ENCODE peak calls at places on chromosomes 12 and 14, in ten cellular contexts. E, U, R, A, W, P, C, Z, X and O are unnamed samples.

GRCh38 chr14:31921741-31922140 is 155.4 kb upstream of the ARHGAP5 start:
- DNase-seq in E (no peak), U (no peak), R (no peak), A (no peak), W (no peak), P (no peak), C (no peak), Z (no peak), X (no peak), O (no peak)

GRCh38 chr14:91331761-91332447 is 85.7 kb downstream of the CCDC88C start:
- DNase-seq in E (peak), U (no peak), R (no peak), A (no peak), W (no peak), P (no peak), C (no peak), Z (no peak), X (no peak), O (no peak)

GRCh38 chr12:111757361-111758119 is 9.2 kb upstream of the ALDH2 start:
- DNase-seq in E (peak), U (peak), R (no peak), A (peak), W (no peak), P (no peak), C (no peak), Z (peak), X (peak), O (no peak)

GRCh38 chr14:101074124-101075024 is 170.9 kb upstream of the RTL1 start:
- DNase-seq in E (no peak), U (no peak), R (no peak), A (no peak), W (no peak), P (no peak), C (no peak), Z (no peak), X (no peak), O (no peak)

GRCh38 chr14:44438936-44439335 is 68.1 kb downstream of the FSCB start:
- DNase-seq in E (no peak), U (no peak), R (no peak), A (no peak), W (no peak), P (no peak), C (no peak), Z (no peak), X (no peak), O (no peak)

GRCh38 chr14:55160989-55161388 is 30.4 kb downstream of the DLGAP5 start:
- DNase-seq in E (no peak), U (no peak), R (no peak), A (peak), W (peak), P (no peak), C (no peak), Z (peak), X (peak), O (no peak)

GRCh38 chr14:65915125-65915524 is 502.6 kb downstream of the FUT8 start:
- DNase-seq in E (no peak), U (no peak), R (no peak), A (peak), W (no peak), P (no peak), C (no peak), Z (no peak), X (peak), O (no peak)

GRCh38 chr14:68307769-68308168 is 485.1 kb downstream of the ZFP36L1 start:
- DNase-seq in E (no peak), U (no peak), R (peak), A (peak), W (no peak), P (no peak), C (no peak), Z (peak), X (peak), O (no peak)

GRCh38 chr14:50964683-50965390 is 20.6 kb upstream of the PYGL start:
- DNase-seq in E (no peak), U (peak), R (no peak), A (peak), W (peak), P (peak), C (peak), Z (peak), X (peak), O (peak)

GRCh38 chr14:99481745-99482099 is 513 bp downstream of the CCNK start:
- DNase-seq in E (no peak), U (no peak), R (no peak), A (peak), W (peak), P (no peak), C (no peak), Z (peak), X (peak), O (no peak)

GRCh38 chr12:47391566-47391965 is 311.8 kb upstream of the AMIGO2 start:
- DNase-seq in E (no peak), U (no peak), R (no peak), A (no peak), W (no peak), P (no peak), C (no peak), Z (no peak), X (no peak), O (no peak)

GRCh38 chr14:61227893-61228591 is 53.1 kb downstream of the TMEM30B start:
- DNase-seq in E (no peak), U (no peak), R (no peak), A (no peak), W (no peak), P (no peak), C (no peak), Z (no peak), X (no peak), O (no peak)
- TF ChIP-seq CTCF in E (no peak), U (no peak), R (no peak), A (no peak), W (no peak), P (no peak), C (no peak), Z (no peak), X (no peak), O (no peak)

GRCh38 chr12:1532367-1532752 is 62.0 kb downstream of the FBXL14 start:
- DNase-seq in E (no peak), U (no peak), R (no peak), A (no peak), W (no peak), P (no peak), C (no peak), Z (no peak), X (no peak), O (no peak)

GRCh38 chr12:1533602-1534304 is 60.6 kb downstream of the FBXL14 start:
- DNase-seq in E (no peak), U (no peak), R (no peak), A (peak), W (no peak), P (no peak), C (no peak), Z (no peak), X (no peak), O (no peak)

GRCh38 chr12:1531654-1532366 is 62.6 kb downstream of the FBXL14 start:
- DNase-seq in E (no peak), U (peak), R (no peak), A (no peak), W (no peak), P (no peak), C (no peak), Z (no peak), X (no peak), O (no peak)

GRCh38 chr12:1532796-1533195 is 61.6 kb downstream of the FBXL14 start:
- DNase-seq in E (no peak), U (no peak), R (no peak), A (no peak), W (no peak), P (no peak), C (no peak), Z (no peak), X (no peak), O (no peak)

GRCh38 chr12:1533205-1533601 is 61.2 kb downstream of the FBXL14 start:
- DNase-seq in E (no peak), U (no peak), R (no peak), A (no peak), W (no peak), P (no peak), C (no peak), Z (peak), X (no peak), O (no peak)
- H3K4me3 ChIP-seq in E (peak), U (no peak), R (peak), A (no peak), W (no peak), P (no peak), C (no peak), Z (no peak), X (peak), O (peak)

DNA sequence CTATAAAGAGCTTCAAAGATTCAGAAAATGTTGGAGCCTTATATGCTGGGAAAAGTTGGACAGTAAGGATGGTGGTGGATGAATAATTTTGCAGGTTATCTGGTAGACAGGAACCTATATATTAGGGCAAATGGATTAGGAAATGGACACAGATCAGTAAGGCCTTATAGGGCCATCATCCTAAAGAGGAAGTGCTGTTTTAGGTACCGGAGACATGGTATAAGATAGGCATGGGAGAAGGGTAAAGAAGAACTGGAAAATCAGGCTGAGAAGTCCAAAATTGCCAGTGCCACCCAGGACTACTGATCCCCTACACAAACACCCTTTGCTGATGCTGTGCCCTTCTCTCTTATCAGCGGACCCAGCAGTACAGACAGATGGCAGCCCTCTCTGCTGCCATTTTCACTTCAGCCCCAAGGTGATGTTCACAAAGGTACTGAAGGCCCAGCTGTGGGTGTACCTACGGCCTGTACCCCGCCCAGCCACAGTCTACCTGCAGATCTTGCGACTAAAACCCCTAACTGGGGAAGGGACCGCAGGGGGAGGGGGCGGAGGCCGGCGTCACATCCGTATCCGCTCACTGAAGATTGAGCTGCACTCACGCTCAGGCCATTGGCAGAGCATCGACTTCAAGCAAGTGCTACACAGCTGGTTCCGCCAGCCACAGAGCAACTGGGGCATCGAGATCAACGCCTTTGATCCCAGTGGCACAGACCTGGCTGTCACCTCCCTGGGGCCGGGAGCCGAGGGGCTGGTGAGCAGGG is 5.5 kb downstream of the GDF11 start:
- DNase-seq in E (no peak), U (no peak), R (no peak), A (no peak), W (no peak), P (no peak), C (no peak), Z (no peak), X (no peak), O (no peak)
- TF ChIP-seq CTCF in E (no peak), U (no peak), R (no peak), A (no peak), W (no peak), P (no peak), C (no peak), Z (no peak), X (no peak), O (no peak)

DNA sequence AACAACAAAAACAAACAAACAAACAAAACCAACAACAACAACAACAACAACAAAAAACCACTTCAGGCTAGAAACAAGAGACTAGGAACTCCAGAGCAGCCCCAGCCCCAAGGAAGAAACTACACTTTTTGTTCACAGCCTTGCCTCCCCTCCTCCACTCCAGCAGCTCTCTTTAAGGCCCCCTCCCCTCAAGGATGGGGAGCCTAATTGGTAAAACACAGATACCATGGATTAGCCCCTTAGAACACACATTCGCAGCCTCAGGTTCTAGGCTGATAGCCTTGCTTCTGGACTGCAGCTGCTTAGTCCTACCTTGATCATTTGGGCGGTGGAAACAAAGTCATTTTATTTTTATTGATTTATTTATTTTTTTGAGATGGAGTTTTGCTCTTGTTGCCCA is 11.9 kb upstream of the AVIL start:
- DNase-seq in E (no peak), U (no peak), R (no peak), A (no peak), W (no peak), P (no peak), C (no peak), Z (no peak), X (no peak), O (no peak)
- H3K4me3 ChIP-seq in E (no peak), U (peak), R (no peak), A (no peak), W (no peak), P (no peak), C (no peak), Z (no peak), X (no peak), O (no peak)

GRCh38 chr12:113187588-113187987 is 2.1 kb downstream of the RITA1 start:
- DNase-seq in E (no peak), U (no peak), R (no peak), A (no peak), W (no peak), P (no peak), C (no peak), Z (no peak), X (no peak), O (no peak)

GRCh38 chr12:113191236-113191635 is 5.7 kb downstream of the RITA1 start:
- DNase-seq in E (no peak), U (no peak), R (no peak), A (no peak), W (no peak), P (no peak), C (no peak), Z (no peak), X (no peak), O (no peak)

GRCh38 chr12:113190761-113191160 is 5.2 kb downstream of the RITA1 start:
- DNase-seq in E (no peak), U (no peak), R (no peak), A (peak), W (peak), P (no peak), C (no peak), Z (peak), X (peak), O (no peak)

GRCh38 chr12:113186666-113187325 is 1.3 kb downstream of the RITA1 start:
- DNase-seq in E (no peak), U (no peak), R (no peak), A (no peak), W (no peak), P (no peak), C (no peak), Z (no peak), X (no peak), O (no peak)

DNA sequence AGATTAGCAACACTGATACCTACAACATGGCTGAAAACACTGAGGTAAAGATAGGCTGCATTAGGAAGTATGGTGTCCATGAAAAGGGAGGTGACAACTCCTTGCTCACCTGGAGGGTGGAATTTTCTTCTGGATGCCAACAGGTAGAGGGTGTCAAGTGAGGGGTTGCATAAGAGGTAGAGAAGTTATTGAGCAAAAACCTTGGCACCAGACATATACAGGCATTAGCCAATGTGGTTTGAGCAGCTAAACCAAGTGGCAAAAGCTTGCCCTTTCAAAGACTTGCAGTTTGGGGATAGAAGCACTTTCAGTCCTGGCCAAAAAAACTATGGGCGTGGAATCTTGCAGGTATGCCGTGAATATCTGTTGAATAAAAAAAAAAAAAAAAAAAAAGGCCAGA is 3.8 kb downstream of the RITA1 start:
- DNase-seq in E (no peak), U (no peak), R (no peak), A (no peak), W (no peak), P (no peak), C (no peak), Z (no peak), X (no peak), O (no peak)
- TF ChIP-seq CTCF in E (no peak), U (no peak), R (no peak), A (no peak), W (no peak), P (no peak), C (no peak), Z (no peak), X (no peak), O (no peak)

GRCh38 chr12:3453947-3454675 is 36.9 kb upstream of the PRMT8 start:
- DNase-seq in E (no peak), U (peak), R (peak), A (peak), W (peak), P (no peak), C (peak), Z (peak), X (peak), O (peak)
- H3K4me3 ChIP-seq in E (no peak), U (no peak), R (no peak), A (no peak), W (no peak), P (no peak), C (no peak), Z (no peak), X (no peak), O (no peak)

DNA sequence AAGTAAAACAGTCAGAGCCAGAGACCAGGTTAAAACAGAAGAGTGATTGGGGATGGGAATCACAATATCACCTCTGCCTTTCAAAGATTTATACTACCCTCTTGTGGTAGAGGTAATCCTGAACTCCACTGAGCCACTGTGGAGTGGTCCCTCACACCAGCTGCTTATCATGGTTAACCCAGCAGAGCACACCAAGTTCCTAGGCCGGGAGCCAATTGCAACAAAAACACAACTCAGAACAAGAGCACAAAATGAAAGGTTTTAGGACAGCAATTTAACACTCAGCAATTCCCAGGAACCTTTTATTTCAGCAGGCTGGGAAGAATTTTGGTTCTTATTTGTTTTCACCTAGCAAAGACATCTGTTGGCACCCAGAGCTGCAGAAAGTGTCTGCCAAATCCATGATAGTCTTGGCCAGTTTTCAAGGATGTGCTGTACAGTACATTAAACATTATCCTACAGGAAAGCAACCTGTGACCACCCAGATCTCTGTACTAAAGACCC is 220.5 kb upstream of the ATXN7L3B start:
- DNase-seq in E (no peak), U (no peak), R (no peak), A (peak), W (peak), P (peak), C (no peak), Z (peak), X (peak), O (no peak)
- TF ChIP-seq CTCF in E (no peak), U (no peak), R (no peak), A (peak), W (peak), P (peak), C (peak), Z (peak), X (peak), O (peak)

GRCh38 chr14:74241611-74242005 is 2.4 kb downstream of the VSX2 start:
- DNase-seq in E (no peak), U (no peak), R (no peak), A (no peak), W (no peak), P (no peak), C (no peak), Z (no peak), X (no peak), O (no peak)
- H3K4me3 ChIP-seq in E (peak), U (peak), R (no peak), A (no peak), W (peak), P (peak), C (no peak), Z (no peak), X (peak), O (no peak)

GRCh38 chr12:2752676-2753371 is 41.9 kb upstream of the FKBP4 start:
- DNase-seq in E (peak), U (peak), R (no peak), A (peak), W (peak), P (peak), C (peak), Z (peak), X (peak), O (no peak)
- TF ChIP-seq CTCF in E (no peak), U (no peak), R (no peak), A (no peak), W (no peak), P (no peak), C (no peak), Z (no peak), X (no peak), O (peak)

GRCh38 chr12:26869908-26870459 is 37.0 kb upstream of the ITPR2 start:
- DNase-seq in E (no peak), U (no peak), R (no peak), A (no peak), W (no peak), P (no peak), C (no peak), Z (no peak), X (no peak), O (no peak)
- H3K4me3 ChIP-seq in E (no peak), U (no peak), R (no peak), A (no peak), W (no peak), P (no peak), C (no peak), Z (no peak), X (no peak), O (no peak)